ENCODE peak calls at places on chromosomes 4 and X, in eight cellular contexts. U is immature natural killer cell; O is H9; Y is Peyer's patch; C is nephron progenitor cell; T is M059J; Q is thyroid gland; K is stimulated activated CD8-positive, alpha-beta memory T cell treated with anti-CD3 and anti-CD28 coated beads, Interleukin-12 subunit alpha, Interleukin-12 subunit beta, amount 100 ng/mL, for 1 hour. H is an unnamed sample.

GRCh38 chr4:5839751-5840674 is 52.9 kb downstream of the CRMP1 start:
- DNase-seq in Q (no peak), U (no peak), O (no peak), T (peak; percentile 34), Y (peak; percentile 49), K (no peak), C (no peak), H (no peak)

GRCh38 chr4:108978066-108978465 is 215.2 kb upstream of the ETNPPL start:
- DNase-seq in U (no peak), K (no peak), Q (no peak), C (no peak), Y (no peak), O (no peak), T (no peak), H (no peak)

GRCh38 chr4:101232074-101232776 is 115.1 kb downstream of the PPP3CA start:
- DNase-seq in Y (no peak), O (no peak), U (no peak), C (no peak), K (no peak), T (peak; percentile 68), Q (no peak), H (no peak)

GRCh38 chr4:39134674-39135073 is 47.7 kb upstream of the WDR19 start:
- DNase-seq in T (no peak), Q (no peak), C (no peak), K (no peak), U (no peak), Y (no peak), O (no peak), H (no peak)

GRCh38 chrX:11334165-11334564 is 41.0 kb downstream of the AMELX start:
- DNase-seq in O (no peak), U (no peak), Y (no peak), Q (no peak), K (no peak), C (no peak), T (peak; percentile 19), H (no peak)

GRCh38 chr4:80361329-80361900 is 25.9 kb downstream of the CFAP299 start:
- DNase-seq in Y (no peak), O (no peak), U (peak; percentile 40), K (no peak), T (peak; percentile 26), C (no peak), Q (no peak), H (peak; percentile 0)

GRCh38 chrX:10233696-10234095 is 76.9 kb downstream of the CLCN4 start:
- DNase-seq in Q (no peak), O (no peak), U (no peak), K (no peak), T (no peak), Y (no peak), C (no peak), H (no peak)

GRCh38 chrX:40127052-40127451 is 29.3 kb upstream of the BCOR start:
- DNase-seq in K (no peak), U (no peak), T (peak; percentile 32), O (no peak), C (no peak), Q (no peak), Y (no peak), H (no peak)

GRCh38 chrX:108610141-108610540 is 126.2 kb downstream of the IRS4 start:
- DNase-seq in Y (no peak), C (no peak), O (no peak), T (no peak), K (no peak), Q (no peak), U (no peak), H (no peak)

GRCh38 chr4:11669156-11669555 is 240.5 kb upstream of the HS3ST1 start:
- DNase-seq in C (no peak), Q (no peak), U (no peak), K (no peak), T (peak; percentile 50), O (no peak), Y (no peak), H (no peak)

H was measured in NCI-H2029.